ENCODE peak calls at places on chromosomes 12 and 14, in nine cellular contexts. Q is ovary, H is lower lobe of right lung, A is right lobe of liver, Y is GM10248, P is suprapubic skin, Z is upper lobe of right lung, I is WTC11, K is neural crest cell. L is an unnamed sample.

GRCh38 chr14:23071244-23071974 is 14.1 kb upstream of the CDH24 start:
- DNase-seq in Q (peak; percentile 83), H (peak; percentile 84), A (peak; percentile 85), Y (peak; percentile 88), P (peak; percentile 87), Z (peak; percentile 90), I (peak; percentile 82), K (peak; percentile 73), L (peak; percentile 88)

GRCh38 chr12:46303039-46303666 is 34.3 kb upstream of the SLC38A1 start:
- DNase-seq in Q (no peak), H (no peak), A (no peak), Y (peak; percentile 47), P (no peak), Z (no peak), I (peak; percentile 48), K (no peak), L (peak; percentile 48)

GRCh38 chr14:29800961-29801360 is 126.7 kb downstream of the PRKD1 start:
- DNase-seq in Q (no peak), H (no peak), A (no peak), Y (no peak), P (no peak), Z (no peak), I (no peak), K (no peak), L (no peak)

GRCh38 chr14:55324812-55325211 is 53.6 kb downstream of the FBXO34 start:
- DNase-seq in Q (no peak), H (no peak), A (no peak), Y (no peak), P (no peak), Z (no peak), I (no peak), K (no peak), L (no peak)

GRCh38 chr12:116798719-116799118 is 60.6 kb downstream of the RNFT2 start:
- DNase-seq in Q (no peak), H (no peak), A (no peak), Y (no peak), P (no peak), Z (no peak), I (no peak), K (no peak), L (no peak)

GRCh38 chr12:32301216-32301615 is 98.1 kb upstream of the FGD4 start:
- DNase-seq in Q (no peak), H (no peak), A (no peak), Y (no peak), P (no peak), Z (no peak), I (no peak), K (no peak), L (no peak)

GRCh38 chr12:60689137-60689536 is 1093.3 kb downstream of the SLC16A7 start:
- DNase-seq in Q (no peak), H (no peak), A (no peak), Y (no peak), P (no peak), Z (no peak), I (peak; percentile 34), K (no peak), L (no peak)

GRCh38 chr12:90854136-90854689 is 100.8 kb downstream of the CCER1 start:
- DNase-seq in Q (no peak), H (no peak), A (no peak), Y (peak; percentile 16), P (no peak), Z (no peak), I (no peak), K (no peak), L (peak; percentile 8)

GRCh38 chr14:101721951-101722661 is 39.4 kb upstream of the PPP2R5C start:
- DNase-seq in Q (no peak), H (no peak), A (no peak), Y (no peak), P (peak; percentile 76), Z (no peak), I (no peak), K (no peak), L (peak; percentile 45)

GRCh38 chr12:65339161-65339560 is 60.7 kb downstream of the MSRB3 start:
- DNase-seq in Q (no peak), H (no peak), A (no peak), Y (no peak), P (no peak), Z (no peak), I (no peak), K (no peak), L (no peak)

GRCh38 chr12:117343849-117344248 is 17.6 kb downstream of the NOS1 start:
- DNase-seq in Q (no peak), H (no peak), A (no peak), Y (no peak), P (no peak), Z (no peak), I (no peak), K (no peak), L (no peak)

GRCh38 chr14:99117671-99118045 is 154.3 kb downstream of the BCL11B start:
- DNase-seq in Q (no peak), H (no peak), A (no peak), Y (no peak), P (no peak), Z (no peak), I (no peak), K (no peak), L (no peak)

GRCh38 chr12:116313194-116313910 is 35.9 kb upstream of the MED13L start:
- DNase-seq in Q (no peak), H (no peak), A (no peak), Y (no peak), P (no peak), Z (no peak), I (no peak), K (no peak), L (no peak)

GRCh38 chr12:54012631-54013398 is 4.0 kb downstream of the HOXC8 start:
- DNase-seq in Q (no peak), H (no peak), A (no peak), Y (no peak), P (no peak), Z (no peak), I (no peak), K (no peak), L (no peak)
- TF ChIP-seq CTCF in Q (no peak), H (no peak), A (no peak), Y (no peak), P (no peak), Z (no peak), I (no peak), K (no peak), L (no peak)

GRCh38 chr14:77140937-77141591 is 527 bp downstream of the ZDHHC22 start:
- DNase-seq in Q (no peak), H (no peak), A (no peak), Y (no peak), P (no peak), Z (no peak), I (peak; percentile 84), K (peak; percentile 77), L (peak; percentile 63)
- TF ChIP-seq CTCF in Q (no peak), H (peak; percentile 28), A (peak; percentile 22), Y (no peak), P (no peak), Z (peak; percentile 26), I (peak; percentile 64), K (peak; percentile 70), L (no peak)

DNA sequence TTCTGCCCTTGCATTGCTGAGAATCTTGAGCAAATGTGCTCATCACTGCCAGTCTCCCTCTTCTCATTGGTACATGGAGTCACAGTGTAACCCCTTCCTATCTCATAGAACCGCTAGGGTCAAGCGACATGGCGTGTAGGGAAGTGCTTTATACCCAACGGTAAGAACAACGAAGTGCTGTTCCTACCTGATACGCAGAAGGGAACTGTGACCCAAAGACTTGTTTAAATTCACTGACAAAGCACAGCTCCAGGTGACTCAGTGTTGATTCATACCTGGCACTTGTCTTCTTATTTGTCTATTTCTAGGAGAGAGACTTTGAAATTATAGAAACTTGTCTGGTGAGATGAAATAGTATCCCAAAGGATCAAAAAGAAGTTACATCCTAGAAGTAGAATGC is 53.7 kb downstream of the FBXL14 start:
- DNase-seq in Q (no peak), H (no peak), A (no peak), Y (no peak), P (no peak), Z (no peak), I (no peak), K (no peak), L (no peak)
- TF ChIP-seq CTCF in Q (no peak), H (no peak), A (no peak), Y (no peak), P (no peak), Z (no peak), I (no peak), K (no peak), L (no peak)

GRCh38 chr12:11724888-11725310 is 75.4 kb downstream of the ETV6 start:
- DNase-seq in Q (peak; percentile 46), H (no peak), A (no peak), Y (no peak), P (no peak), Z (no peak), I (no peak), K (no peak), L (no peak)

GRCh38 chr12:11722578-11723138 is 73.2 kb downstream of the ETV6 start:
- DNase-seq in Q (no peak), H (no peak), A (no peak), Y (no peak), P (no peak), Z (no peak), I (no peak), K (no peak), L (no peak)

GRCh38 chr12:11723993-11724392 is 74.5 kb downstream of the ETV6 start:
- DNase-seq in Q (no peak), H (no peak), A (no peak), Y (no peak), P (no peak), Z (no peak), I (no peak), K (no peak), L (no peak)

GRCh38 chr12:11719678-11720099 is 70.2 kb downstream of the ETV6 start:
- DNase-seq in Q (no peak), H (peak; percentile 79), A (peak; percentile 66), Y (no peak), P (no peak), Z (peak; percentile 81), I (no peak), K (no peak), L (no peak)

DNA sequence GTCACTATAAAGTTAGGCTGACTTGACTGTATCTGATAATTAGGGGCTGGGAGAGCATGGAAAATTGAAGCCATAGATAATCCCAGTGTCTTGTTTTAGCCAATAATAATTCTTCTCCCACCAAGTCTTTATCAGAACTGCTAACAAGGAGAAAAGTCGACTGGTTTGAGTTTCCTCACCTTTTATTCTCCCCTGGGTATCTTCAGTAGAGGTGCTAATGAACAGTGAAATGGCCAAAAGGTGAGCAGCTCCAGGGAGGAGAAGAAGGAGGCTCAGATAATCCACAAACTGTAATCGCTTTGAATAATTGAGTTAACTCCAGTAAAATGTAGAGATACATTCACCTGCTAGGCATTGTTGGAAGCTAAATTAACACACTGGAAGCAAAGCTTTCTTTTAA is 72.6 kb downstream of the ETV6 start:
- DNase-seq in Q (no peak), H (no peak), A (no peak), Y (no peak), P (no peak), Z (no peak), I (no peak), K (no peak), L (no peak)
- TF ChIP-seq CTCF in Q (no peak), H (no peak), A (no peak), Y (no peak), P (no peak), Z (no peak), I (no peak), K (peak; percentile 17), L (no peak)

GRCh38 chr12:131833288-131833895 is 5.2 kb downstream of the MMP17 start:
- DNase-seq in Q (no peak), H (no peak), A (no peak), Y (no peak), P (peak; percentile 61), Z (no peak), I (no peak), K (no peak), L (no peak)
- TF ChIP-seq CTCF in Q (no peak), H (no peak), A (no peak), Y (no peak), P (no peak), Z (no peak), I (no peak), K (no peak), L (no peak)

L was measured in GM20000.